ENCODE peak calls at places on chromosomes 7 and 10, in seven cellular contexts. V is fibroblast of pulmonary artery; F is CD8-positive, alpha-beta T cell; N is fibroblast of mammary gland; I is neural progenitor cell; M is fibroblast of the aortic adventitia; D is HCT116. O is an unnamed sample.

GRCh38 chr7:55538538-55538937 is 33.8 kb downstream of the VOPP1 start:
- DNase-seq in M (peak), N (peak), V (peak), F (no peak), I (no peak), D (no peak), O (no peak)

GRCh38 chr7:25529320-25529719 is 301.0 kb upstream of the NPVF start:
- DNase-seq in M (no peak), V (no peak), F (no peak), D (no peak), I (no peak), N (no peak), O (no peak)

GRCh38 chr7:479115-479947 is 40.3 kb downstream of the PDGFA start:
- DNase-seq in N (no peak), V (no peak), D (no peak), I (no peak), F (no peak), M (no peak), O (no peak)

GRCh38 chr10:22476601-22477364 is 131.5 kb downstream of the SPAG6 start:
- DNase-seq in F (no peak), D (no peak), I (peak), N (no peak), M (no peak), V (no peak), O (no peak)

GRCh38 chr7:68147621-68148238 is 1151.1 kb downstream of the TYW1 start:
- DNase-seq in I (no peak), N (no peak), D (no peak), F (no peak), M (no peak), V (no peak), O (no peak)

GRCh38 chr7:41024126-41024525 is 678.8 kb downstream of the INHBA start:
- DNase-seq in D (no peak), V (no peak), F (no peak), M (no peak), N (no peak), I (no peak), O (no peak)

GRCh38 chr10:80599424-80599847 is 61.7 kb downstream of the SH2D4B start:
- DNase-seq in F (peak), D (peak), V (peak), I (peak), N (peak), M (peak), O (peak)

GRCh38 chr10:109475704-109476103 is 447.6 kb downstream of the XPNPEP1 start:
- DNase-seq in I (no peak), D (no peak), M (no peak), V (no peak), F (no peak), N (no peak), O (no peak)

GRCh38 chr10:87053121-87053520 is 33.0 kb downstream of the FAM25A start:
- DNase-seq in N (no peak), D (no peak), V (no peak), M (peak), F (no peak), I (no peak), O (peak)

GRCh38 chr10:118041316-118041715 is 5.4 kb downstream of the RAB11FIP2 start:
- DNase-seq in V (peak), I (no peak), F (no peak), M (peak), N (peak), D (no peak), O (no peak)

GRCh38 chr7:145902123-145902522 is 214.5 kb upstream of the CNTNAP2 start:
- DNase-seq in V (no peak), D (no peak), N (no peak), I (peak), F (no peak), M (no peak), O (no peak)

GRCh38 chr7:100867040-100867795 is at the start of gene TRIP6:
- DNase-seq in V (peak), I (peak), D (peak), N (peak), M (peak), F (peak), O (no peak)

GRCh38 chr7:80760292-80760691 is 121.8 kb downstream of the CD36 start:
- DNase-seq in D (no peak), V (no peak), M (no peak), I (peak), F (no peak), N (no peak), O (peak)

GRCh38 chr7:66826649-66827048 is 86.1 kb downstream of the RABGEF1 start:
- DNase-seq in V (no peak), M (no peak), N (no peak), I (no peak), D (no peak), F (no peak), O (no peak)

GRCh38 chr7:2037301-2037804 is 195.4 kb downstream of the MAD1L1 start:
- DNase-seq in V (no peak), N (no peak), M (no peak), F (peak), I (no peak), D (no peak), O (no peak)

GRCh38 chr10:111297351-111297848 is 220.6 kb downstream of the ADRA2A start:
- DNase-seq in F (no peak), N (peak), I (peak), M (no peak), D (no peak), V (no peak), O (no peak)

GRCh38 chr10:96271017-96271815 is at the start of gene BLNK:
- DNase-seq in N (peak), I (no peak), D (no peak), M (peak), F (no peak), V (peak), O (peak)

GRCh38 chr7:99021941-99022560 is 121.9 kb downstream of the SMURF1 start:
- DNase-seq in V (no peak), M (peak), N (peak), D (no peak), I (no peak), F (no peak), O (peak)

GRCh38 chr7:135490783-135491182 is 19.1 kb downstream of the CNOT4 start:
- DNase-seq in I (no peak), F (no peak), M (peak), V (peak), D (no peak), N (peak), O (peak)

GRCh38 chr10:131677671-131678070 is 223.1 kb upstream of the PPP2R2D start:
- DNase-seq in M (no peak), F (no peak), D (no peak), I (peak), N (no peak), V (no peak), O (no peak)

GRCh38 chr7:149568218-149568617 is 70.6 kb upstream of the ZNF746 start:
- DNase-seq in I (no peak), F (no peak), N (no peak), M (no peak), D (no peak), V (no peak), O (no peak)

GRCh38 chr7:88289505-88290129 is 17.1 kb downstream of the STEAP4 start:
- DNase-seq in M (no peak), N (peak), F (no peak), V (no peak), D (peak), I (no peak), O (no peak)

GRCh38 chr10:18658992-18659783 is at the start of gene ARL5B:
- DNase-seq in V (peak), M (peak), D (peak), N (peak), F (peak), I (peak), O (peak)

GRCh38 chr10:77974396-77975074 is 48.0 kb upstream of the DLG5 start:
- DNase-seq in M (peak), V (peak), D (peak), N (peak), I (peak), F (no peak), O (peak)

GRCh38 chr10:51815723-51816122 is 116.3 kb upstream of the CSTF2T start:
- DNase-seq in F (no peak), M (no peak), D (no peak), N (no peak), V (no peak), I (peak), O (no peak)

GRCh38 chr7:82623812-82624211 is 180.2 kb upstream of the CACNA2D1 start:
- DNase-seq in I (no peak), F (no peak), M (peak), V (no peak), D (no peak), N (peak), O (no peak)

GRCh38 chr7:39749177-39749576 is 125.8 kb downstream of the RALA start:
- DNase-seq in V (peak), N (peak), F (no peak), M (peak), I (no peak), D (no peak), O (no peak)

GRCh38 chr10:5411941-5412276 is 448 bp upstream of the NET1 start:
- DNase-seq in F (no peak), D (no peak), M (no peak), N (peak), V (no peak), I (no peak), O (no peak)

GRCh38 chr7:135757719-135758411 is 9.3 kb upstream of the FAM180A start:
- DNase-seq in M (peak), N (peak), D (no peak), F (no peak), V (peak), I (no peak), O (no peak)

GRCh38 chr10:79445708-79446450 is 455 bp upstream of the ZCCHC24 start:
- DNase-seq in M (peak), D (peak), V (peak), N (peak), I (peak), F (peak), O (peak)

GRCh38 chr10:90598513-90598912 is 259.3 kb downstream of the HTR7 start:
- DNase-seq in N (no peak), F (no peak), M (no peak), V (no peak), I (no peak), D (no peak), O (no peak)

GRCh38 chr7:44183386-44183785 is 5.9 kb downstream of the GCK start:
- DNase-seq in F (peak), N (no peak), I (no peak), V (no peak), M (no peak), D (no peak), O (no peak)

GRCh38 chr10:86440874-86441838 is 74.6 kb upstream of the GRID1 start:
- DNase-seq in M (peak), I (no peak), N (peak), V (peak), F (no peak), D (no peak), O (no peak)

GRCh38 chr7:112069879-112070321 is 136.3 kb downstream of the DOCK4 start:
- DNase-seq in I (no peak), N (peak), M (no peak), F (no peak), V (peak), D (no peak), O (no peak)

GRCh38 chr7:1110358-1110757 is 22.4 kb downstream of the GPER1 start:
- DNase-seq in I (no peak), N (no peak), M (no peak), F (no peak), D (no peak), V (no peak), O (no peak)

GRCh38 chr7:52320610-52321009 is 714.8 kb upstream of the POM121L12 start:
- DNase-seq in I (no peak), F (no peak), N (no peak), M (no peak), D (no peak), V (no peak), O (no peak)

GRCh38 chr10:34723746-34724145 is 91.3 kb downstream of the PARD3 start:
- DNase-seq in D (no peak), F (no peak), M (peak), I (peak), V (peak), N (peak), O (no peak)

GRCh38 chr10:73591935-73592699 is 975 bp upstream of the USP54 start:
- DNase-seq in I (peak), N (no peak), F (no peak), D (peak), M (peak), V (peak), O (peak)

GRCh38 chr10:73589538-73590126 is 1.5 kb downstream of the USP54 start:
- DNase-seq in D (no peak), I (no peak), N (no peak), V (peak), M (no peak), F (no peak), O (no peak)

GRCh38 chr10:73593110-73593509 is 2.0 kb upstream of the USP54 start:
- DNase-seq in V (no peak), F (no peak), I (no peak), N (no peak), D (no peak), M (no peak), O (no peak)

GRCh38 chr10:73590881-73591577 is at the start of gene USP54:
- DNase-seq in V (peak), M (peak), N (peak), I (peak), D (peak), F (no peak), O (no peak)

DNA sequence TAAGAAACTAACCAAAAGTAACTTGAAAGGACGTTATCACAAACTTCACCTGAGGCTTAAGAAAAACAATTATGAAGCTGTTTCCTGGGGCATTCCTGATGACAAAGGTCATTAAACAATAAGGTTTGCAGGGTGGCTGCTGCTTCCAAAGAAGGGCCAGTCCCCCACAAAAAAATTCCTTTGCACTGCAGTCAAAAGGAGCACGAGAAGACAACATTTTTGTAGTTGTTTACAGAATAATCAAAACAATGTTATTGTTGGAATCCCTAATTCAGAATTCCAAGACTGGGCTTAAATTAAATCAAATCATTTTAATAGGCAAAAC is 398 bp upstream of the USP54 start:
- DNase-seq in F (no peak), I (peak), N (no peak), V (no peak), D (no peak), M (no peak), O (no peak)
- H3K4me3 ChIP-seq in F (no peak), I (peak), N (no peak), V (peak), D (peak), M (no peak), O (peak)

GRCh38 chr7:11343136-11343535 is 369.5 kb downstream of the PHF14 start:
- DNase-seq in F (no peak), M (no peak), I (no peak), N (no peak), V (no peak), D (no peak), O (no peak)

GRCh38 chr7:11343818-11344413 is 370.2 kb downstream of the PHF14 start:
- DNase-seq in D (peak), F (no peak), N (peak), M (peak), I (peak), V (peak), O (no peak)

GRCh38 chr7:11345621-11346020 is 371.9 kb downstream of the PHF14 start:
- DNase-seq in M (peak), I (no peak), F (no peak), N (no peak), V (peak), D (no peak), O (no peak)

GRCh38 chr7:11346312-11346711 is 372.6 kb downstream of the PHF14 start:
- DNase-seq in V (no peak), I (no peak), D (no peak), F (no peak), N (no peak), M (no peak), O (no peak)

DNA sequence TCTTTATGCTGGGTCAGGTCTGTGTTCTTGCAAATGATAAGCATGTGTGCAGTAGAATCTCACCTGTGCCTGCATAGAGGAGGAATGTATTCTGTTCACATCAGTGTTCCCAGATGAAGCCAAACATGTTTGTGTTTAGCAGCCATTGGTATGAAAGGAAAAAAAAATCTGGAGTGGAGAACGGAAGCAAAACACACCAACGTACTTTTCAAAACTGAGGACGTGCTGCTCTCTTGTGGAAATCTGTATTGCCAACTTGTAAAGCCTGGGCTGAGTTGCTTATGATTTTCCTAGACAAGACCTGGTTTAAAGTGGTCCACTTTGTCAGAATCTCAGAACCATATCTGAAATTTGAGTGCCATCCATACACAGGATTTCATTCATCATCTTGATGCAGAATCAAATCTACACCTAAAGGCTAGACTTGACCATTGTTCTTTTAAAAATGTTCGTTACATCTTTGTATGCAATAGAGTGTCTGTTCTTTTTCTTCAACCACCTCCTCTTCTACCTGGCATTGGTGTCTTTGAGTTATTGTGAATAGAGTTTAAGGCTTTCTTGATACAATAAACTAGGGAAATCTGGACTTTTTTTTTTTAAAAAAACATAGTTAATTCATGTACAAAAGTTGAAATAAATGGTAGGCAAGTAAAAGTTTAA is 367.7 kb downstream of the PHF14 start:
- DNase-seq in N (peak), D (peak), I (peak), V (peak), F (no peak), M (peak), O (peak)
- TF ChIP-seq CTCF in N (peak), D (no peak), I (peak), V (peak), F (no peak), M (no peak), O (peak)

GRCh38 chr7:13991791-13992620 is 2.5 kb upstream of the ETV1 start:
- DNase-seq in I (peak), N (no peak), M (peak), D (no peak), V (peak), F (no peak), O (no peak)
- H3K4me3 ChIP-seq in I (peak), N (peak), M (peak), D (no peak), V (peak), F (peak), O (peak)

GRCh38 chr7:105012503-105013282 is 1.3 kb upstream of the KMT2E start:
- DNase-seq in M (peak), V (peak), F (peak), D (peak), I (peak), N (peak), O (peak)
- TF ChIP-seq CTCF in M (no peak), V (no peak), F (no peak), D (no peak), I (no peak), N (no peak), O (no peak)

GRCh38 chr10:62166331-62167154 is 102.1 kb downstream of the RTKN2 start:
- DNase-seq in D (no peak), F (no peak), V (peak), I (no peak), N (peak), M (peak), O (peak)
- H3K4me3 ChIP-seq in D (no peak), F (no peak), V (no peak), I (no peak), N (no peak), M (no peak), O (no peak)

GRCh38 chr10:92845926-92846325 is 2.4 kb upstream of the EXOC6 start:
- DNase-seq in N (no peak), V (no peak), F (no peak), I (no peak), M (no peak), D (no peak), O (no peak)

GRCh38 chr10:92847185-92847864 is 995 bp upstream of the EXOC6 start:
- DNase-seq in M (no peak), D (no peak), I (no peak), V (peak), F (no peak), N (peak), O (no peak)

GRCh38 chr10:92848037-92848440 is 281 bp upstream of the EXOC6 start:
- DNase-seq in V (no peak), D (no peak), N (no peak), I (no peak), M (no peak), F (no peak), O (no peak)

GRCh38 chr10:92846819-92847184 is 1.5 kb upstream of the EXOC6 start:
- DNase-seq in I (no peak), D (no peak), F (no peak), M (no peak), N (no peak), V (no peak), O (no peak)

GRCh38 chr10:92844746-92845145 is 3.6 kb upstream of the EXOC6 start:
- DNase-seq in F (no peak), V (peak), D (no peak), M (no peak), N (no peak), I (peak), O (no peak)
- TF ChIP-seq CTCF in F (no peak), V (no peak), D (peak), M (no peak), N (no peak), I (peak), O (no peak)

GRCh38 chr10:31757374-31757773 is 171.3 kb downstream of the ARHGAP12 start:
- DNase-seq in V (no peak), F (no peak), M (peak), N (peak), D (no peak), I (no peak), O (no peak)

GRCh38 chr10:31759124-31759798 is 169.4 kb downstream of the ARHGAP12 start:
- DNase-seq in I (peak), F (peak), N (peak), V (peak), D (peak), M (peak), O (no peak)

GRCh38 chr10:31757831-31758230 is 170.8 kb downstream of the ARHGAP12 start:
- DNase-seq in F (no peak), V (no peak), D (no peak), N (peak), M (peak), I (peak), O (no peak)

GRCh38 chr10:31759816-31760626 is 168.6 kb downstream of the ARHGAP12 start:
- DNase-seq in V (peak), M (peak), D (peak), N (peak), F (peak), I (peak), O (peak)

DNA sequence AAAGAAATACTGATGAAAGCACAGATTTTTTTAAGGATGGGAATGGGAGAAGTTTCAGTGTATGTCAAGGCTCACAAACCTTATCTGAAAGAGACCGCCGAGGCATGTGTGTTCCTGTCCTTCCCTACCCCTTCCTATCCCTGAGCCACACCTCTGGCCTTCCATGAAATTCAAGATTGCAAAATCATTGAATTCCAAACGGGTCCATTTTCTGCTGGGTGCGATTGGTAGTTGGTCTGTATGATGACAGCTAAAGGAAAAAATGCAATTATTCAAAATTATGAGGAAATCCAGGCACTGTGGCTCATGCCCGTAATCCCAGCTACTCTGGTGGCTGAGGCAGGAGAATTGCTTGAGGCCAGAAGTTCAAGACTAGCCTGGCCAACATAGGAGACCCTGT is 170.1 kb downstream of the ARHGAP12 start:
- DNase-seq in N (peak), I (no peak), V (peak), F (no peak), D (no peak), M (peak), O (no peak)
- H3K4me3 ChIP-seq in N (no peak), I (no peak), V (no peak), F (no peak), D (no peak), M (no peak), O (no peak)

O was measured in LNCaP clone FGC.